ENCODE peak calls at places on chromosomes 13 and 19, in nine cellular contexts. One of them, this sample, is unnamed.

GRCh38 chr13:30832377-30832776 is 73.7 kb upstream of the MEDAG start:
- ATAC-seq in left lung: no peak
- ATAC-seq in psoas muscle: no peak
- ATAC-seq in lower lobe of right lung: no peak
- ATAC-seq in heart right ventricle: no peak
- ATAC-seq in IMR-90: no peak
- ATAC-seq in heart left ventricle: no peak
- ATAC-seq in HCT116: peak
- ATAC-seq in activated B cell treated with CpG ODN at 0.5 μM for 24 hours: no peak
- ATAC-seq in this sample: no peak

GRCh38 chr13:77460195-77460594 is 75.3 kb upstream of the SCEL start:
- ATAC-seq in left lung: peak
- ATAC-seq in lower lobe of right lung: peak
- ATAC-seq in IMR-90: no peak
- ATAC-seq in heart left ventricle: peak
- ATAC-seq in activated B cell treated with CpG ODN at 0.5 μM for 24 hours: peak
- ATAC-seq in heart right ventricle: peak
- ATAC-seq in HCT116: no peak
- ATAC-seq in psoas muscle: peak
- ATAC-seq in this sample: peak

GRCh38 chr13:79522583-79522982 is 41.6 kb downstream of the NDFIP2 start:
- ATAC-seq in heart left ventricle: no peak
- ATAC-seq in psoas muscle: peak
- ATAC-seq in lower lobe of right lung: no peak
- ATAC-seq in left lung: peak
- ATAC-seq in IMR-90: peak
- ATAC-seq in heart right ventricle: no peak
- ATAC-seq in activated B cell treated with CpG ODN at 0.5 μM for 24 hours: no peak
- ATAC-seq in HCT116: no peak
- ATAC-seq in this sample: no peak

GRCh38 chr19:36221474-36221873 is 6.6 kb downstream of the ZNF146 start:
- ATAC-seq in IMR-90: no peak
- ATAC-seq in lower lobe of right lung: no peak
- ATAC-seq in psoas muscle: no peak
- ATAC-seq in HCT116: no peak
- ATAC-seq in heart right ventricle: no peak
- ATAC-seq in left lung: no peak
- ATAC-seq in heart left ventricle: no peak
- ATAC-seq in activated B cell treated with CpG ODN at 0.5 μM for 24 hours: no peak
- ATAC-seq in this sample: no peak

GRCh38 chr19:7988307-7988706 is 17.1 kb downstream of the ELAVL1 start:
- ATAC-seq in HCT116: peak
- ATAC-seq in heart left ventricle: no peak
- ATAC-seq in heart right ventricle: no peak
- ATAC-seq in psoas muscle: peak
- ATAC-seq in left lung: peak
- ATAC-seq in IMR-90: no peak
- ATAC-seq in activated B cell treated with CpG ODN at 0.5 μM for 24 hours: no peak
- ATAC-seq in lower lobe of right lung: peak
- ATAC-seq in this sample: no peak

GRCh38 chr19:16372065-16372915 is 47.7 kb downstream of the KLF2 start:
- ATAC-seq in HCT116: no peak
- ATAC-seq in left lung: no peak
- ATAC-seq in heart left ventricle: no peak
- ATAC-seq in lower lobe of right lung: no peak
- ATAC-seq in IMR-90: no peak
- ATAC-seq in psoas muscle: no peak
- ATAC-seq in heart right ventricle: no peak
- ATAC-seq in activated B cell treated with CpG ODN at 0.5 μM for 24 hours: no peak
- ATAC-seq in this sample: no peak

GRCh38 chr13:28001837-28002473 is 13.5 kb upstream of the URAD start:
- ATAC-seq in heart right ventricle: no peak
- ATAC-seq in HCT116: peak
- ATAC-seq in psoas muscle: no peak
- ATAC-seq in left lung: no peak
- ATAC-seq in lower lobe of right lung: no peak
- ATAC-seq in activated B cell treated with CpG ODN at 0.5 μM for 24 hours: no peak
- ATAC-seq in heart left ventricle: peak
- ATAC-seq in IMR-90: no peak
- ATAC-seq in this sample: no peak

GRCh38 chr13:29428310-29428991 is 167.0 kb downstream of the SLC7A1 start:
- ATAC-seq in heart left ventricle: peak
- ATAC-seq in HCT116: peak
- ATAC-seq in lower lobe of right lung: peak
- ATAC-seq in psoas muscle: peak
- ATAC-seq in IMR-90: peak
- ATAC-seq in heart right ventricle: peak
- ATAC-seq in activated B cell treated with CpG ODN at 0.5 μM for 24 hours: no peak
- ATAC-seq in left lung: peak
- ATAC-seq in this sample: peak

GRCh38 chr13:49746111-49746510 is 46.4 kb downstream of the KPNA3 start:
- ATAC-seq in heart right ventricle: no peak
- ATAC-seq in left lung: peak
- ATAC-seq in HCT116: no peak
- ATAC-seq in activated B cell treated with CpG ODN at 0.5 μM for 24 hours: no peak
- ATAC-seq in heart left ventricle: peak
- ATAC-seq in IMR-90: no peak
- ATAC-seq in psoas muscle: no peak
- ATAC-seq in lower lobe of right lung: peak
- ATAC-seq in this sample: no peak

GRCh38 chr13:108070925-108071324 is 144.4 kb downstream of the LIG4 start:
- ATAC-seq in HCT116: no peak
- ATAC-seq in heart right ventricle: no peak
- ATAC-seq in lower lobe of right lung: no peak
- ATAC-seq in heart left ventricle: no peak
- ATAC-seq in activated B cell treated with CpG ODN at 0.5 μM for 24 hours: no peak
- ATAC-seq in IMR-90: no peak
- ATAC-seq in psoas muscle: no peak
- ATAC-seq in left lung: no peak
- ATAC-seq in this sample: no peak

GRCh38 chr13:108069521-108070210 is 145.7 kb downstream of the LIG4 start:
- ATAC-seq in activated B cell treated with CpG ODN at 0.5 μM for 24 hours: no peak
- ATAC-seq in lower lobe of right lung: peak
- ATAC-seq in IMR-90: no peak
- ATAC-seq in psoas muscle: no peak
- ATAC-seq in heart right ventricle: no peak
- ATAC-seq in heart left ventricle: no peak
- ATAC-seq in left lung: peak
- ATAC-seq in HCT116: no peak
- ATAC-seq in this sample: no peak

GRCh38 chr13:108070491-108070890 is 144.8 kb downstream of the LIG4 start:
- ATAC-seq in IMR-90: no peak
- ATAC-seq in lower lobe of right lung: no peak
- ATAC-seq in psoas muscle: no peak
- ATAC-seq in HCT116: no peak
- ATAC-seq in left lung: no peak
- ATAC-seq in heart right ventricle: no peak
- ATAC-seq in heart left ventricle: no peak
- ATAC-seq in activated B cell treated with CpG ODN at 0.5 μM for 24 hours: no peak
- ATAC-seq in this sample: no peak
- TF ChIP-seq CTCF in IMR-90: no peak
- TF ChIP-seq CTCF in lower lobe of right lung: no peak
- TF ChIP-seq CTCF in psoas muscle: no peak
- TF ChIP-seq CTCF in HCT116: no peak
- TF ChIP-seq CTCF in left lung: no peak
- TF ChIP-seq CTCF in heart right ventricle: no peak
- TF ChIP-seq CTCF in heart left ventricle: no peak
- TF ChIP-seq CTCF in activated B cell treated with CpG ODN at 0.5 μM for 24 hours: no peak
- TF ChIP-seq CTCF in this sample: no peak

GRCh38 chr13:45683701-45684100 is 18.4 kb upstream of the CBY2 start:
- ATAC-seq in lower lobe of right lung: no peak
- ATAC-seq in HCT116: peak
- ATAC-seq in psoas muscle: no peak
- ATAC-seq in IMR-90: no peak
- ATAC-seq in activated B cell treated with CpG ODN at 0.5 μM for 24 hours: no peak
- ATAC-seq in heart right ventricle: no peak
- ATAC-seq in left lung: no peak
- ATAC-seq in heart left ventricle: no peak
- ATAC-seq in this sample: no peak
- TF ChIP-seq CTCF in lower lobe of right lung: no peak
- TF ChIP-seq CTCF in HCT116: no peak
- TF ChIP-seq CTCF in psoas muscle: no peak
- TF ChIP-seq CTCF in IMR-90: peak
- TF ChIP-seq CTCF in activated B cell treated with CpG ODN at 0.5 μM for 24 hours: no peak
- TF ChIP-seq CTCF in heart right ventricle: no peak
- TF ChIP-seq CTCF in left lung: no peak
- TF ChIP-seq CTCF in heart left ventricle: no peak
- TF ChIP-seq CTCF in this sample: no peak

DNA sequence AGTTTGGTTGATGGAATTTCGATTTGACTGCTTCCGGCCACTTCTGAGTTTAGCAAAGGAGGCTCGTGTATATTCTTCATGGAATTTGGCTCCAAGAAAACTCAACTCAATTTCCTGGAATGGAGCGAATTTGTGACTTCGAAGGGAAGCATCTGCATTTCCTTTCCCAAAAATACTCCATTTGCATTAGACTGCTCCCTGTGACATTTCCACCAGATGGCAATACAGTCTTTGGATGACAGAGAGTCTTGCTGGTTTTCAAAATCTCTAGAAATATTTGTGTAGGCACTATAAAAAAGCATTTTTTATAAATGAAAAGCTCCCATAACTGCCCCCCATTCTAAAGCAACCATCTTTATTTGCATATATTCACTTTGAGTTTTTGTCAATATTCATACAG is 4.1 kb downstream of the C1QTNF9 start:
- ATAC-seq in heart left ventricle: no peak
- ATAC-seq in psoas muscle: no peak
- ATAC-seq in heart right ventricle: peak
- ATAC-seq in activated B cell treated with CpG ODN at 0.5 μM for 24 hours: no peak
- ATAC-seq in left lung: peak
- ATAC-seq in lower lobe of right lung: no peak
- ATAC-seq in HCT116: no peak
- ATAC-seq in IMR-90: peak
- ATAC-seq in this sample: no peak
- TF ChIP-seq CTCF in heart left ventricle: peak
- TF ChIP-seq CTCF in psoas muscle: peak
- TF ChIP-seq CTCF in heart right ventricle: peak
- TF ChIP-seq CTCF in activated B cell treated with CpG ODN at 0.5 μM for 24 hours: no peak
- TF ChIP-seq CTCF in left lung: no peak
- TF ChIP-seq CTCF in lower lobe of right lung: peak
- TF ChIP-seq CTCF in HCT116: peak
- TF ChIP-seq CTCF in IMR-90: peak
- TF ChIP-seq CTCF in this sample: peak

GRCh38 chr19:47745010-47745901 is at the start of gene NOP53:
- ATAC-seq in heart left ventricle: peak
- ATAC-seq in left lung: peak
- ATAC-seq in lower lobe of right lung: peak
- ATAC-seq in psoas muscle: peak
- ATAC-seq in HCT116: peak
- ATAC-seq in activated B cell treated with CpG ODN at 0.5 μM for 24 hours: peak
- ATAC-seq in IMR-90: peak
- ATAC-seq in heart right ventricle: peak
- ATAC-seq in this sample: peak
- TF ChIP-seq CTCF in heart left ventricle: no peak
- TF ChIP-seq CTCF in left lung: no peak
- TF ChIP-seq CTCF in lower lobe of right lung: no peak
- TF ChIP-seq CTCF in psoas muscle: no peak
- TF ChIP-seq CTCF in HCT116: no peak
- TF ChIP-seq CTCF in activated B cell treated with CpG ODN at 0.5 μM for 24 hours: no peak
- TF ChIP-seq CTCF in IMR-90: no peak
- TF ChIP-seq CTCF in heart right ventricle: no peak
- TF ChIP-seq CTCF in this sample: peak

DNA sequence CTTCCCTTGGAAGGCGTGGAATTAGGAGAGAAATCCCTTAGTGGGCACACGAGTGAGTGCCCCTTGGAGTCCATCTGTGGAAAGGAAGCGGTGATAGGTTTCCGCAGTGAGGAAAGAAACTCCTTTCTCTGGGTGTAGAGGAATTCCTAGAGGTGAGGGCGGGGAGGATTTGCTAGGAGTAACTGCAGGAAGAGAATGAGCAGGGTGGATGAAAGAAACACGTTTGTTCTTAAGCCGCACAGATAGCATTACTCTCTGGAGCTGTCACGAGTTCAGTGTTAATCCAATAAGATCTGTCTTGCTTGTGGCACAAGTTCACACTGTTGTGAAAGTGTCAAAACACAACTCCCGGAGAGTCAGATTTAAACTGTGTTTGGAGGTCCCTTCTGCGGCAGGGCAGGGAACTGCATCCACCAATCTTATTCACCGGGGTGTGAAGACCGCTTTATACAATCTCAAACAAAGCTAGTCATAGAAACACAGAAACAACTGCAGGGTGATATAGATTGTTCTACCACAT is 1.2 kb downstream of the KL start:
- ATAC-seq in IMR-90: no peak
- ATAC-seq in activated B cell treated with CpG ODN at 0.5 μM for 24 hours: peak
- ATAC-seq in heart right ventricle: peak
- ATAC-seq in HCT116: no peak
- ATAC-seq in psoas muscle: peak
- ATAC-seq in heart left ventricle: peak
- ATAC-seq in left lung: peak
- ATAC-seq in lower lobe of right lung: peak
- ATAC-seq in this sample: peak
- TF ChIP-seq CTCF in IMR-90: peak
- TF ChIP-seq CTCF in activated B cell treated with CpG ODN at 0.5 μM for 24 hours: no peak
- TF ChIP-seq CTCF in heart right ventricle: peak
- TF ChIP-seq CTCF in HCT116: no peak
- TF ChIP-seq CTCF in psoas muscle: peak
- TF ChIP-seq CTCF in heart left ventricle: peak
- TF ChIP-seq CTCF in left lung: peak
- TF ChIP-seq CTCF in lower lobe of right lung: peak
- TF ChIP-seq CTCF in this sample: peak

DNA sequence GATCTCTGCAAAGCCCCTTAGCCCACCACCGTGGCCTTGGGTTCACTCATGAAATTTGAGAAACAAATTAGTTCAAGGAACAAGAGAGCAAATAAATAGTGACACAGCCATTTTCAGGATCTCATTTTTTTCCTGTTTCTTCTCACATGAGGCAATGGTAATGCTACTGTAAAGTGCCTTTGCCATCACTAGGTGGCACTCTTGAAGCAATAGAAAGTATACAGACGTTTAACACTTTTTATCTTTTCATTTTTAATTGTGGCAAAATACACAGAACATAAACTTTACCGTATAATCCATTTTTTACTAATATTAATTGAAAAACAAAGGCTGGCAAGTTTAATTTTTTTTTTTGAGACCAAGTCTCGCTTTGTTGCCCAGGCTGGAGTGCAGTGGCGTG is 76.9 kb upstream of the ZNF835 start:
- ATAC-seq in heart left ventricle: no peak
- ATAC-seq in psoas muscle: no peak
- ATAC-seq in heart right ventricle: no peak
- ATAC-seq in lower lobe of right lung: peak
- ATAC-seq in IMR-90: no peak
- ATAC-seq in left lung: peak
- ATAC-seq in activated B cell treated with CpG ODN at 0.5 μM for 24 hours: no peak
- ATAC-seq in HCT116: no peak
- ATAC-seq in this sample: no peak
- TF ChIP-seq CTCF in heart left ventricle: peak
- TF ChIP-seq CTCF in psoas muscle: peak
- TF ChIP-seq CTCF in heart right ventricle: peak
- TF ChIP-seq CTCF in lower lobe of right lung: peak
- TF ChIP-seq CTCF in IMR-90: no peak
- TF ChIP-seq CTCF in left lung: peak
- TF ChIP-seq CTCF in activated B cell treated with CpG ODN at 0.5 μM for 24 hours: no peak
- TF ChIP-seq CTCF in HCT116: no peak
- TF ChIP-seq CTCF in this sample: peak

This sample was measured in gastroesophageal sphincter.